ENCODE peak calls at places on chromosomes 7 and 10, in four cellular contexts. H is activated CD8-positive, alpha-beta memory T cell treated with anti-CD3 and anti-CD28 coated beads, Interleukin-2, amount 10 ng/mL, durations not matched to agents 7 days and 5 days; C is GM23248; F is posterior cingulate gyrus. Q is an unnamed sample.

GRCh38 chr7:23713285-23714235 is 3.5 kb downstream of the STK31 start:
- DNase-seq in H (no peak), C (peak), F (no peak), Q (peak)

GRCh38 chr10:3785849-3786290 is 861 bp upstream of the KLF6 start:
- DNase-seq in H (peak), C (peak), F (no peak), Q (peak)

GRCh38 chr10:49177391-49178355 is 10.5 kb downstream of the TMEM273 start:
- DNase-seq in H (peak), C (peak), F (no peak), Q (peak)

GRCh38 chr7:144459635-144460034 is 56.1 kb upstream of the NOBOX start:
- DNase-seq in H (no peak), C (no peak), F (no peak), Q (no peak)

GRCh38 chr10:86497621-86498020 is 24.0 kb downstream of the WAPL start:
- DNase-seq in H (no peak), C (no peak), F (no peak), Q (peak)

GRCh38 chr7:67551027-67551426 is 554.4 kb downstream of the TYW1 start:
- DNase-seq in H (no peak), C (no peak), F (peak), Q (peak)

GRCh38 chr7:131057015-131057518 is 270.6 kb upstream of the MKLN1 start:
- DNase-seq in H (peak), C (peak), F (no peak), Q (peak)

GRCh38 chr10:22042557-22043326 is 39.2 kb upstream of the DNAJC1 start:
- DNase-seq in H (no peak), C (no peak), F (no peak), Q (peak)

GRCh38 chr7:126856691-126857291 is 395.9 kb downstream of the GRM8 start:
- DNase-seq in H (no peak), C (peak), F (no peak), Q (peak)

GRCh38 chr10:82238291-82238690 is 363.3 kb downstream of the NRG3 start:
- DNase-seq in H (no peak), C (no peak), F (no peak), Q (no peak)

GRCh38 chr10:31963598-31963980 is 35.0 kb upstream of the ARHGAP12 start:
- DNase-seq in H (no peak), C (peak), F (no peak), Q (no peak)

GRCh38 chr7:130940907-130941306 is 206.9 kb upstream of the KLF14 start:
- DNase-seq in H (no peak), C (no peak), F (no peak), Q (peak)

GRCh38 chr7:110531186-110531585 is 559.7 kb upstream of the LRRN3 start:
- DNase-seq in H (no peak), C (no peak), F (no peak), Q (peak)

GRCh38 chr10:66799474-66799873 is 126.4 kb upstream of the LRRTM3 start:
- DNase-seq in H (no peak), C (peak), F (no peak), Q (peak)

GRCh38 chr7:45469103-45469502 is 105.1 kb upstream of the ADCY1 start:
- DNase-seq in H (no peak), C (no peak), F (no peak), Q (peak)

GRCh38 chr7:100158229-100159098 is at the start of gene TRAPPC14:
- DNase-seq in H (peak), C (peak), F (peak), Q (peak)

GRCh38 chr7:52507546-52507945 is 527.9 kb upstream of the POM121L12 start:
- DNase-seq in H (no peak), C (no peak), F (no peak), Q (no peak)

GRCh38 chr10:86046845-86047460 is 319.6 kb downstream of the GRID1 start:
- DNase-seq in H (no peak), C (no peak), F (no peak), Q (peak)

GRCh38 chr10:75029874-75030273 is 81.6 kb upstream of the SAMD8 start:
- DNase-seq in H (no peak), C (no peak), F (no peak), Q (no peak)

Q was measured in astrocyte of the hippocampus.